ENCODE peak calls at places on chromosomes 13 and 19, in ten cellular contexts. K, T, G, B, W, Y, F, H, Z and I are unnamed samples.
A peak's percentile ranks its signal among the peaks of the same experiment; 100 is the strongest.

GRCh38 chr19:2261438-2262172 is 5.4 kb upstream of the JSRP1 start:
- DNase-seq in H (no peak), G (peak; percentile 60), Z (no peak), K (peak; percentile 43), Y (no peak), B (peak; percentile 34), T (peak; percentile 56), W (peak; percentile 48), F (no peak), I (peak; percentile 78)

GRCh38 chr19:10110972-10111317 is 548 bp upstream of the P2RY11 start:
- DNase-seq in T (no peak), G (no peak), W (no peak), Z (no peak), F (no peak), Y (no peak), B (no peak), K (no peak), H (no peak), I (no peak)

GRCh38 chr13:40652588-40652940 is 13.9 kb downstream of the FOXO1 start:
- DNase-seq in H (no peak), K (no peak), G (no peak), Z (no peak), F (no peak), Y (no peak), T (no peak), W (no peak), B (no peak), I (peak; percentile 82)

GRCh38 chr13:57632276-57633140 is 964 bp downstream of the PCDH17 start:
- DNase-seq in W (peak; percentile 57), T (no peak), Y (no peak), B (no peak), F (peak; percentile 20), K (no peak), H (peak; percentile 20), Z (no peak), G (no peak), I (no peak)

GRCh38 chr13:99258210-99258860 is at the start of gene GPR18:
- DNase-seq in F (no peak), H (no peak), K (no peak), B (no peak), G (no peak), Y (no peak), W (no peak), T (no peak), Z (no peak), I (peak; percentile 77)

GRCh38 chr19:18301718-18302111 is 20.3 kb upstream of the JUND start:
- DNase-seq in Z (no peak), G (no peak), Y (no peak), B (no peak), H (no peak), F (no peak), W (no peak), T (no peak), K (no peak), I (no peak)

GRCh38 chr13:75440100-75440499 is 41.9 kb downstream of the TBC1D4 start:
- DNase-seq in G (no peak), F (no peak), K (no peak), Y (no peak), Z (no peak), H (no peak), T (no peak), B (peak; percentile 19), W (no peak), I (no peak)

GRCh38 chr13:97648881-97649224 is 214.9 kb downstream of the RAP2A start:
- DNase-seq in W (no peak), G (no peak), Z (no peak), K (no peak), T (no peak), H (no peak), B (no peak), Y (no peak), F (no peak), I (no peak)

GRCh38 chr19:48560095-48560530 is 8.1 kb downstream of the SULT2B1 start:
- DNase-seq in K (no peak), Z (no peak), F (no peak), T (peak; percentile 72), W (peak; percentile 32), H (no peak), G (no peak), Y (no peak), B (no peak), I (peak; percentile 10)

GRCh38 chr13:26219726-26220125 is 2.4 kb downstream of the RNF6 start:
- DNase-seq in T (no peak), F (no peak), Y (no peak), G (no peak), K (no peak), Z (no peak), H (no peak), B (peak; percentile 24), W (no peak), I (no peak)

GRCh38 chr13:68439821-68440220 is 1209.7 kb upstream of the PCDH9 start:
- DNase-seq in G (no peak), Y (peak; percentile 76), Z (no peak), F (no peak), W (no peak), B (no peak), H (no peak), K (no peak), T (peak; percentile 3), I (no peak)

GRCh38 chr19:41913476-41914190 is 14.6 kb downstream of the ERFL start:
- DNase-seq in Z (no peak), F (no peak), G (no peak), Y (no peak), H (no peak), W (no peak), B (no peak), K (no peak), T (no peak), I (no peak)

GRCh38 chr13:24162604-24163003 is 2.1 kb downstream of the SPATA13 start:
- DNase-seq in Z (no peak), B (no peak), H (no peak), G (no peak), F (no peak), K (no peak), Y (no peak), W (peak; percentile 23), T (no peak), I (no peak)
- H3K4me3 ChIP-seq in Z (no peak overlapping the region), B (no peak overlapping the region), H (no peak overlapping the region), G (peak overlapping the region; percentile 86), F (peak overlapping the region; percentile 100), K (no peak overlapping the region), Y (no peak overlapping the region), W (no peak overlapping the region), T (no peak overlapping the region), I (no peak overlapping the region)

GRCh38 chr19:14480695-14481069 is 5.5 kb upstream of the PTGER1 start:
- DNase-seq in Z (peak; percentile 38), W (no peak), F (no peak), T (no peak), G (no peak), B (no peak), K (no peak), Y (no peak), H (no peak), I (no peak)
- TF ChIP-seq CTCF in Z (peak; percentile 14), W (no peak), F (no peak), T (no peak), G (no peak), B (no peak), K (no peak), Y (no peak), H (no peak), I (no peak)

DNA sequence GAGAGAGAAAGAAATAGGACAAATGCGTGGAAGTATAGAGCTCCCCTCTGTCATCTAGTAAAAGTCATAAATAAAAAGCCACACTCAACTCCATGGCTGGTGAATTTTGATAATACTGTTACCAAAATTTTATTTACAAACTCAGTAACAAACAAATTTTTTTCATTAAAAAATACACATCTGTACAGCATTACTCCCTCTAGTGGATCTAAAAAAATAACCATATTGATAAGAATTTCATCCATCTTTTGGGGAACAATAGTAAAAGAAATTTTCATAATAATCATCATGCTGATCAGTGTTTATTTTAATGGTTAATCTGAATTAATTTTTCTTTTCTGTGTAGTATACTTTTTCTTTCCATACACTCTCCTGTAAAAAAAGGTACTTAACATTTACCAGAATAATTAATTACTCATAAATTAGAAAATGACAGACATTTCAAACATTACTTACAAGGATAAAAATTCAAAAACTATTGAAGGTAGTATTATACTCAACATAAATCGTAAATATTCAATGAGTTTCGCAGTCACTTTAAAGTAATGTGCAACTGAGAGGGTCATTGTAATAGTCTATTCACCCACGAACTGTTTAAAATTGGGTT is 173.5 kb upstream of the LSM14A start:
- DNase-seq in T (peak; percentile 16), F (no peak), B (peak; percentile 23), Z (no peak), H (no peak), W (no peak), K (no peak), G (no peak), Y (no peak), I (no peak)
- H3K4me3 ChIP-seq in T (peak overlapping the region; percentile 3), F (peak overlapping the region; percentile 2), B (no peak overlapping the region), Z (no peak overlapping the region), H (no peak overlapping the region), W (no peak overlapping the region), K (no peak overlapping the region), G (no peak overlapping the region), Y (no peak overlapping the region), I (no peak overlapping the region)

DNA sequence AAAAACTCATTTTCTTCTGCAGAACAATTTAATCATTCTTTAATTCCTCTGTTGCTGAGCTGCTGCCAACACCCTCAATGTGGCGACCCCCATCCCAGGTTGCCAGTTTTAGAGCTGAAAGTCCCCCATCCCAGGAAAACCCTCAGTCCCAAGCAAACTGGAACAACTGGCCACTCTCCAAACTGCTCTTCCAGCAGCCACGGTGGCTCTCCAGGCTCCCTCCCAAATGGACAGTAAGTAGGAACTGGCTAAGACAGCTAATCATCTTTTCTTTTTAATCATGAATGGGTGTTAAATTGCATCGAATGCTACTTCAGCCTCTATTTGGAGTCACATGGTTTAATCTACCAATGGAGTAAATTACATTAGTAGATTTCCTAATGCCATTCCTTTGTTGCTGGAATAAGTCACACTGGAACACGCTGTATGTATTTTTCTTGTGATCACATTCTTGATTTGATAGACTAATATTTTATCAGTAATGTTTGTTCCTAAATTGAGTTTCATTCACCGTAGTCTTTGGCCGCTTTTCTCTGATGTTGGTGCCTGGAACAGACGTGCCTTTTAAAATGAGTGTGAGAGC is 33.7 kb upstream of the VSTM2B start:
- DNase-seq in K (no peak), F (no peak), Z (no peak), W (no peak), G (no peak), H (no peak), B (no peak), Y (no peak), T (no peak), I (no peak)
- TF ChIP-seq CTCF in K (no peak), F (no peak), Z (no peak), W (no peak), G (no peak), H (no peak), B (no peak), Y (no peak), T (no peak), I (no peak)